ENCODE peak calls at places on chromosomes 5 and 9, in five cellular contexts. R, O, F, Q and Y are unnamed samples.

GRCh38 chr5:173645437-173645807 is 29.0 kb upstream of the BOD1 start:
- DNase-seq in R (peak), O (no peak), F (no peak), Q (peak), Y (no peak)

GRCh38 chr9:132694144-132694543 is 23.9 kb downstream of the GTF3C4 start:
- DNase-seq in R (no peak), O (no peak), F (peak), Q (no peak), Y (no peak)

GRCh38 chr9:2602704-2603116 is 18.9 kb upstream of the VLDLR start:
- DNase-seq in R (no peak), O (no peak), F (no peak), Q (no peak), Y (no peak)

GRCh38 chr5:7745882-7746735 is 104.8 kb downstream of the CFAP90 start:
- DNase-seq in R (peak), O (peak), F (peak), Q (peak), Y (peak)

GRCh38 chr9:20290287-20290686 is 332.0 kb downstream of the MLLT3 start:
- DNase-seq in R (no peak), O (no peak), F (peak), Q (no peak), Y (no peak)

GRCh38 chr9:99181621-99182020 is 40.1 kb downstream of the ALG2 start:
- DNase-seq in R (peak), O (no peak), F (no peak), Q (no peak), Y (no peak)

GRCh38 chr9:34200092-34200491 is 21.2 kb downstream of the UBAP1 start:
- DNase-seq in R (no peak), O (no peak), F (no peak), Q (no peak), Y (no peak)

GRCh38 chr9:124260769-124261603 is 3.2 kb downstream of the NEK6 start:
- DNase-seq in R (peak), O (no peak), F (no peak), Q (peak), Y (no peak)

GRCh38 chr9:37999501-38000189 is 69.4 kb downstream of the SHB start:
- DNase-seq in R (no peak), O (no peak), F (peak), Q (no peak), Y (no peak)

GRCh38 chr9:32989651-32990050 is 11.8 kb downstream of the APTX start:
- DNase-seq in R (no peak), O (no peak), F (no peak), Q (no peak), Y (no peak)

GRCh38 chr9:129081388-129081889 is 528 bp downstream of the DOLPP1 start:
- DNase-seq in R (no peak), O (peak), F (no peak), Q (peak), Y (peak)

GRCh38 chr9:122113574-122113973 is 20.5 kb upstream of the TTLL11 start:
- DNase-seq in R (no peak), O (no peak), F (no peak), Q (no peak), Y (peak)

GRCh38 chr9:136055715-136056545 is 39.2 kb downstream of the NACC2 start:
- DNase-seq in R (no peak), O (peak), F (no peak), Q (no peak), Y (no peak)

GRCh38 chr5:169592937-169593650 is 9.5 kb downstream of the SPDL1 start:
- DNase-seq in R (no peak), O (no peak), F (no peak), Q (no peak), Y (no peak)

GRCh38 chr5:110900829-110901228 is 162.0 kb downstream of the SLC25A46 start:
- DNase-seq in R (peak), O (no peak), F (no peak), Q (peak), Y (no peak)

GRCh38 chr9:87891754-87892153 is 9.1 kb downstream of the SPATA31E1 start:
- DNase-seq in R (no peak), O (no peak), F (no peak), Q (peak), Y (no peak)

GRCh38 chr9:111572945-111573604 is 26.4 kb downstream of the PTGR1 start:
- DNase-seq in R (peak), O (no peak), F (peak), Q (peak), Y (no peak)

GRCh38 chr9:126563556-126563955 is 50.2 kb upstream of the LMX1B start:
- DNase-seq in R (no peak), O (no peak), F (no peak), Q (no peak), Y (no peak)

GRCh38 chr5:133509742-133510079 is 102.6 kb downstream of the FSTL4 start:
- DNase-seq in R (peak), O (no peak), F (no peak), Q (no peak), Y (no peak)